ENCODE peak calls at places on chromosomes 3 and 15, in seven cellular contexts. Y is Peyer's patch; X is cardiac muscle cell; P is CD8-positive, alpha-beta memory T cell; E is GM23338; H is left lung; T is right atrium auricular region. N is an unnamed sample. For H3K36me3 and H3K4me1, the result is how much of the 10 kb centered on the place peaks cover.

GRCh38 chr3:32321095-32321835 is 70.4 kb upstream of the CMTM7 start:
- DNase-seq in Y (no peak), X (no peak), P (no peak), T (no peak), H (no peak), E (peak), N (no peak)

GRCh38 chr3:43288366-43288765 is 2.0 kb downstream of the SNRK start:
- DNase-seq in H (no peak), X (peak), E (no peak), Y (no peak), T (no peak), P (no peak), N (no peak)

GRCh38 chr15:62887113-62887570 is 155.4 kb upstream of the TPM1 start:
- DNase-seq in X (peak), H (no peak), E (no peak), P (no peak), T (no peak), Y (no peak), N (no peak)

GRCh38 chr15:64979252-64979710 is 10.4 kb downstream of the SPG21 start:
- DNase-seq in P (no peak), E (peak), X (no peak), T (no peak), Y (no peak), H (no peak), N (no peak)

GRCh38 chr3:5022966-5023776 is 43.9 kb downstream of the BHLHE40 start:
- DNase-seq in H (no peak), X (peak), T (peak), Y (no peak), E (peak), P (no peak), N (peak)

GRCh38 chr3:187709155-187709554 is 6.8 kb upstream of the RTP2 start:
- DNase-seq in H (no peak), E (peak), Y (no peak), T (no peak), X (no peak), P (no peak), N (no peak)

GRCh38 chr15:68460166-68460565 is 28.2 kb upstream of the ITGA11 start:
- DNase-seq in X (no peak), Y (no peak), H (no peak), E (no peak), P (no peak), T (no peak), N (no peak)

GRCh38 chr15:51121631-51122225 is 27.0 kb upstream of the TNFAIP8L3 start:
- DNase-seq in H (no peak), Y (no peak), P (no peak), T (no peak), X (no peak), E (no peak), N (no peak)

GRCh38 chr3:111473550-111473949 is 68.4 kb upstream of the CD96 start:
- DNase-seq in X (peak), T (no peak), Y (no peak), H (no peak), E (peak), P (no peak), N (no peak)

GRCh38 chr15:48559270-48559669 is 86.2 kb downstream of the FBN1 start:
- DNase-seq in H (peak), X (peak), P (no peak), E (peak), Y (no peak), T (peak), N (no peak)

GRCh38 chr3:18987862-18988447 is 160.4 kb upstream of the KCNH8 start:
- DNase-seq in H (no peak), Y (no peak), E (no peak), T (no peak), P (no peak), X (no peak), N (no peak)

GRCh38 chr3:138938877-138939562 is 7.9 kb downstream of the FOXL2 start:
- DNase-seq in H (no peak), X (no peak), P (no peak), E (peak), T (no peak), Y (no peak), N (no peak)

GRCh38 chr15:86690566-86690965 is 610.9 kb downstream of the AGBL1 start:
- DNase-seq in Y (no peak), H (no peak), P (no peak), T (no peak), E (peak), X (no peak), N (no peak)

GRCh38 chr3:170003881-170004356 is 33.9 kb upstream of the GPR160 start:
- DNase-seq in X (no peak), H (no peak), E (no peak), T (no peak), P (no peak), Y (no peak), N (no peak)

GRCh38 chr15:25240461-25241021 is 198.3 kb downstream of the UBE3A start:
- DNase-seq in Y (no peak), H (peak), P (peak), T (no peak), E (no peak), X (no peak), N (no peak)

GRCh38 chr3:159964166-159964973 is 24.3 kb upstream of the IL12A start:
- DNase-seq in P (no peak), T (no peak), Y (no peak), X (peak), E (no peak), H (no peak), N (no peak)

GRCh38 chr15:91129436-91129835 is 29.4 kb downstream of the SV2B start:
- DNase-seq in T (no peak), E (no peak), Y (no peak), X (no peak), P (no peak), H (no peak), N (no peak)

GRCh38 chr3:94904275-94904674 is 841.4 kb downstream of the NSUN3 start:
- DNase-seq in H (no peak), Y (no peak), P (no peak), X (no peak), E (no peak), T (no peak), N (no peak)

GRCh38 chr3:111764645-111765091 is 94.4 kb upstream of the PHLDB2 start:
- DNase-seq in X (peak), Y (no peak), E (peak), T (no peak), H (no peak), P (no peak), N (no peak)

GRCh38 chr3:126364130-126364695 is 7.0 kb upstream of the KLF15 start:
- DNase-seq in E (no peak), T (no peak), P (no peak), H (peak), X (no peak), Y (no peak), N (no peak)

GRCh38 chr15:67883228-67883773 is 43.5 kb upstream of the RNU6-1 start:
- DNase-seq in Y (no peak), P (no peak), H (no peak), T (no peak), E (no peak), X (peak), N (no peak)

GRCh38 chr3:49253512-49253911 is 23.5 kb downstream of the C3orf62 start:
- DNase-seq in T (no peak), P (no peak), E (no peak), Y (no peak), X (no peak), H (no peak), N (no peak)

GRCh38 chr3:170226426-170226960 is 4.3 kb downstream of the PRKCI start:
- DNase-seq in X (peak), Y (no peak), P (no peak), E (no peak), T (no peak), H (no peak), N (no peak)

GRCh38 chr3:27696906-27697305 is 25.2 kb downstream of the EOMES start:
- DNase-seq in H (no peak), T (no peak), Y (no peak), X (no peak), E (no peak), P (no peak), N (no peak)

DNA sequence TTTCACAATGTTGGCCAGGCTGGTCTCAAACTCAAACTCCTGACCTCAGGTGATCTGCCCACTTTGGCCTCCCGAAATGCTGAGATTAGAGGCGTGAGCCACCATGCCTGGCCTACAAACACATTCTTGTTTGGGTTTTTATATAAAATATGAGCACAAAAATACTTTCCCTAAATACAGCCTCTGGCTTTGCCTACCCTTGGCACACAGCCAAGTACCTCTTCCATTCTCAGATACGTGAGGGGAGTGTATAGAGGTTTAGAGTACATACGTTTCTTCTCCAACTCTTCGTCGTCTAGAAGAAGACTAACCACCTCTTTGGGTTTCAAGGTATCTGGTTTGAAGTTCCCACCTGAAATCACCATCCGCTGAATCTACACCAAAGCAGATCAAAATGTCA is 33.5 kb downstream of the CHAC1 start:
- DNase-seq in P (no peak), H (no peak), X (no peak), T (no peak), Y (no peak), E (no peak), N (no peak)
- H3K36me3 ChIP-seq in P (half or more), H (under half), X (half or more), T (half or more), Y (under half), E (half or more), N (under half)

GRCh38 chr3:108755686-108756085 is 1.5 kb downstream of the RETNLB start:
- DNase-seq in T (no peak), X (no peak), H (no peak), E (no peak), Y (no peak), P (no peak), N (no peak)

DNA sequence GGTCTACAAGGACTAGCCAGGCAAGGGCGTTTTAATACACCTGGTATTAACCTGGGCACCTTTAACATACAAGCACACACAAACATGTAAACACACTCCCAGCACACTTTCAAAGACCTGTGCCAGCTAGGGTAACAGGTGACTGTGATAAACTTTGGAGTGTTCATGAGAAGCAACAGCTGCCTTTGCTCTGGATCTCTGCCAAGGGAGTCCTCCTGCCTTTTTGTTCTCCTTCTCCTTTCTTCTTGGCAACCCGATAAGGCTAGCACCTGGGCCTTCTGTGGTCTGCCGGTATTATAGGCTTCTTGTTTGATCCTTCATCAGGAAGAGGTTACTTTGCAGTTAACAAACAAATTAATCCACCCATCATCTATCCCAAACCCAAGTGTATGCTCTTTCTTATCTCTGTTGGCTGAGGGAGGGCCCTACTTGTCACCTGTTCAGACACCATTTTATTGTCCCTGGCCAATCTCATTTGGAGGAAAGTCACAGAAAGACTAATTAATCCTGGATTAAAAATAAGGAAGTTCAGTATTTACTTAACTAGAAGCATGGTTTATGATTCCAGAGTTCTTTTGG is at the start of gene RETNLB:
- DNase-seq in H (no peak), X (no peak), T (no peak), E (no peak), Y (no peak), P (no peak), N (no peak)
- H3K27ac ChIP-seq in H (no peak), X (no peak), T (no peak), E (no peak), Y (peak), P (no peak), N (no peak)

GRCh38 chr3:38728008-38728407 is 78.5 kb upstream of the SCN5A start:
- DNase-seq in P (no peak), T (no peak), X (no peak), Y (no peak), H (no peak), E (no peak), N (no peak)
- H3K4me1 ChIP-seq in P (under half), T (under half), X (under half), Y (under half), H (under half), E (under half), N (under half)

GRCh38 chr3:14481018-14481645 is 59.0 kb downstream of the GRIP2 start:
- DNase-seq in Y (no peak), E (no peak), T (no peak), H (no peak), P (no peak), X (no peak), N (no peak)
- H3K36me3 ChIP-seq in Y (under half), E (half or more), T (half or more), H (under half), P (half or more), X (under half), N (half or more)

GRCh38 chr3:124837730-124838186 is 49.4 kb downstream of the ITGB5 start:
- DNase-seq in E (no peak), X (peak), H (no peak), T (peak), Y (no peak), P (no peak), N (no peak)
- H3K27ac ChIP-seq in E (peak), X (no peak), H (peak), T (peak), Y (peak), P (no peak), N (no peak)

GRCh38 chr3:42072583-42072924 is 18.6 kb upstream of the TRAK1 start:
- DNase-seq in X (no peak), E (no peak), P (no peak), H (no peak), Y (no peak), T (no peak), N (no peak)

GRCh38 chr3:42072930-42073329 is 18.2 kb upstream of the TRAK1 start:
- DNase-seq in E (no peak), X (no peak), T (no peak), H (no peak), P (no peak), Y (no peak), N (no peak)

GRCh38 chr3:42068303-42069088 is 22.7 kb upstream of the TRAK1 start:
- DNase-seq in X (no peak), Y (no peak), E (no peak), H (no peak), P (no peak), T (no peak), N (no peak)

GRCh38 chr3:42070089-42070885 is 20.9 kb upstream of the TRAK1 start:
- DNase-seq in H (no peak), X (no peak), T (no peak), Y (no peak), E (no peak), P (no peak), N (no peak)

GRCh38 chr3:42071720-42072582 is 19.2 kb upstream of the TRAK1 start:
- DNase-seq in X (peak), H (peak), E (peak), P (no peak), T (no peak), Y (peak), N (no peak)
- H3K4me1 ChIP-seq in X (under half), H (half or more), E (under half), P (under half), T (half or more), Y (under half), N (under half)

GRCh38 chr3:197878427-197878826 is 71.6 kb upstream of the RPL35A start:
- DNase-seq in H (peak), X (no peak), P (no peak), T (no peak), E (no peak), Y (no peak), N (no peak)

GRCh38 chr3:197874064-197874463 is 75.9 kb upstream of the RPL35A start:
- DNase-seq in Y (no peak), P (no peak), T (no peak), E (no peak), X (no peak), H (no peak), N (no peak)

GRCh38 chr3:197874653-197875052 is 75.3 kb upstream of the RPL35A start:
- DNase-seq in T (no peak), H (no peak), Y (no peak), E (no peak), P (no peak), X (no peak), N (no peak)

GRCh38 chr3:197877902-197878301 is 72.1 kb upstream of the RPL35A start:
- DNase-seq in X (no peak), E (no peak), T (no peak), Y (no peak), H (no peak), P (no peak), N (no peak)

DNA sequence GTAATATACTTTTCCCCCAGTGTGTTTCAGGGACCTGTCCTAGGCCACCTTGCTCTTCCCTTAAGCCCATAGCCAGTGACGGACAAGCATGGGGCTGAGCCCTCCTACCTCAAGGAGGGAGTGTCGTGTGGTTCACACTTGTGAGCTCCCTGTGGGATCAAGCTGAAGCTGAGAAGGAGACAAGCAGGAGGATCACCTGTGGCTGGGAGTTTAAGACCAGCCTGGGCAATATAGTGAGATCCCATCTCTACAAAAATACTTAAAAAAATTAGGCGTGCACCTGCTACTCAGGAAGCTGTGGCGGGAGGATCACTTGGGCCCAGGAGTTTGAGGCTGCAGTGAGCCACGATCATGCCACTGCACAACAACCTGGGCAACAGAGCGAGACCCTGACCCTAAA is 76.7 kb upstream of the RPL35A start:
- DNase-seq in X (no peak), T (no peak), Y (no peak), H (no peak), E (no peak), P (no peak), N (no peak)
- H3K36me3 ChIP-seq in X (under half), T (half or more), Y (under half), H (under half), E (under half), P (under half), N (under half)

GRCh38 chr15:92651877-92652575 is 3.5 kb downstream of the FAM174B start:
- DNase-seq in T (peak), H (no peak), Y (no peak), X (no peak), P (no peak), E (no peak), N (no peak)
- H3K27ac ChIP-seq in T (no peak), H (no peak), Y (peak), X (peak), P (no peak), E (no peak), N (no peak)

DNA sequence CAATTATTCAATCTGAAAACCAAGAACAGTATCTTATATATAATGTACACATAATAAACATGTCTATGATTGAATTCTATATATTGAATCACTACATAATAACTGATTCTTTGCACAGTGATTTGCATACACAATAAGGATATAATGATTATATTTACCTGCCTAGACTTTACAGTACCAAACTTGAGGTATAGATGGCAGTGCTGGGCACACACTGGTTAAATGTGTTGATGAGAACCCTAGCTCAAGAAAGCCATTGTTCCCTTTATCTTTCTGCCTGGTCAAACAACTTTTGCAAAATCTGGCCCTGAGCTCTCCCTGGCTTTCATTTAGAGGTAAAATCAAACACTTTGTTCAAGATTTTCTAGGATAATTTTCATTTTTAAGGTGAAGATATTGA is 697.7 kb downstream of the TUSC7 start:
- DNase-seq in P (no peak), X (peak), H (no peak), T (no peak), Y (no peak), E (peak), N (no peak)
- H3K4me1 ChIP-seq in P (under half), X (under half), H (under half), T (under half), Y (under half), E (under half), N (under half)